ENCODE peak calls at places on chromosomes 11 and 22, in nine cellular contexts. O, R, A, B, U, W, Q, P and G are unnamed samples.
A peak's percentile ranks its signal among the peaks of the same experiment; 100 is the strongest.

GRCh38 chr11:7759010-7759409 is 37.7 kb downstream of the OR5P2 start:
- ATAC-seq in O (no peak), R (peak; percentile 50), A (no peak), B (no peak), U (no peak), W (no peak), Q (no peak), P (no peak), G (no peak)

GRCh38 chr11:60936467-60937143 is 12.3 kb downstream of the TMEM132A start:
- ATAC-seq in O (no peak), R (no peak), A (no peak), B (no peak), U (no peak), W (no peak), Q (no peak), P (no peak), G (no peak)

GRCh38 chr11:110156503-110156902 is 63.3 kb downstream of the ZC3H12C start:
- ATAC-seq in O (no peak), R (no peak), A (no peak), B (no peak), U (no peak), W (no peak), Q (no peak), P (no peak), G (no peak)

GRCh38 chr22:48698618-48699017 is 1129.1 kb downstream of the BRD1 start:
- ATAC-seq in O (no peak), R (no peak), A (no peak), B (no peak), U (no peak), W (no peak), Q (no peak), P (no peak), G (no peak)

GRCh38 chr22:46602025-46602424 is 18.2 kb upstream of the GRAMD4 start:
- ATAC-seq in O (peak; percentile 21), R (no peak), A (no peak), B (no peak), U (peak; percentile 30), W (peak; percentile 69), Q (no peak), P (no peak), G (peak; percentile 28)

GRCh38 chr11:12800032-12800671 is 125.9 kb downstream of the TEAD1 start:
- ATAC-seq in O (peak; percentile 80), R (no peak), A (peak; percentile 70), B (peak; percentile 72), U (peak; percentile 72), W (peak; percentile 51), Q (peak; percentile 69), P (peak; percentile 69), G (no peak)

GRCh38 chr11:116199182-116199581 is 573.6 kb downstream of the BUD13 start:
- ATAC-seq in O (no peak), R (peak; percentile 22), A (no peak), B (no peak), U (no peak), W (no peak), Q (peak; percentile 30), P (peak; percentile 33), G (no peak)

GRCh38 chr11:73172992-73173656 is 31.0 kb upstream of the FCHSD2 start:
- ATAC-seq in O (no peak), R (no peak), A (no peak), B (no peak), U (no peak), W (no peak), Q (no peak), P (peak; percentile 54), G (no peak)

GRCh38 chr22:46280999-46281623 is 13.3 kb downstream of the TTC38 start:
- ATAC-seq in O (peak; percentile 73), R (peak; percentile 84), A (no peak), B (no peak), U (peak; percentile 57), W (peak; percentile 22), Q (no peak), P (no peak), G (no peak)

GRCh38 chr22:35342390-35342789 is 38.5 kb upstream of the HMOX1 start:
- ATAC-seq in O (no peak), R (no peak), A (no peak), B (no peak), U (no peak), W (no peak), Q (no peak), P (no peak), G (no peak)

GRCh38 chr11:126939552-126939951 is 61.0 kb downstream of the KIRREL3 start:
- ATAC-seq in O (no peak), R (no peak), A (no peak), B (no peak), U (no peak), W (no peak), Q (no peak), P (no peak), G (no peak)

GRCh38 chr11:2651826-2652237 is 48.0 kb downstream of the KCNQ1OT1 start:
- ATAC-seq in O (no peak), R (no peak), A (no peak), B (no peak), U (no peak), W (peak; percentile 41), Q (no peak), P (peak; percentile 4), G (no peak)

GRCh38 chr11:35265755-35266454 is 126.9 kb downstream of the CD44 start:
- ATAC-seq in O (no peak), R (no peak), A (peak; percentile 90), B (no peak), U (no peak), W (no peak), Q (no peak), P (no peak), G (no peak)

GRCh38 chr22:35313311-35314121 is 13.8 kb downstream of the TOM1 start:
- ATAC-seq in O (peak; percentile 58), R (peak; percentile 9), A (peak; percentile 77), B (peak; percentile 65), U (peak; percentile 62), W (peak; percentile 56), Q (no peak), P (peak; percentile 13), G (peak; percentile 64)

GRCh38 chr22:38485783-38486182 is 17.9 kb downstream of the KDELR3 start:
- ATAC-seq in O (peak; percentile 49), R (no peak), A (no peak), B (no peak), U (peak; percentile 60), W (peak; percentile 42), Q (peak; percentile 31), P (peak; percentile 49), G (peak; percentile 42)

GRCh38 chr22:44659140-44659539 is 42.9 kb upstream of the PRR5 start:
- ATAC-seq in O (peak; percentile 77), R (no peak), A (peak; percentile 33), B (peak; percentile 44), U (peak; percentile 23), W (peak; percentile 25), Q (no peak), P (peak; percentile 43), G (peak; percentile 50)

GRCh38 chr11:130765951-130766649 is 150.2 kb downstream of the SNX19 start:
- ATAC-seq in O (no peak), R (peak; percentile 94), A (no peak), B (no peak), U (no peak), W (no peak), Q (no peak), P (no peak), G (no peak)

GRCh38 chr11:118396097-118396501 is 5.3 kb upstream of the ATP5MG start:
- ATAC-seq in O (no peak), R (no peak), A (no peak), B (no peak), U (no peak), W (no peak), Q (no peak), P (no peak), G (no peak)

GRCh38 chr11:65869643-65870306 is 2.8 kb downstream of the EFEMP2 start:
- ATAC-seq in O (no peak), R (no peak), A (no peak), B (no peak), U (no peak), W (no peak), Q (no peak), P (no peak), G (no peak)
- TF ChIP-seq POLR2A in O (no peak), R (peak; percentile 54), A (no peak), B (peak; percentile 10), U (no peak), W (no peak), Q (no peak), P (peak; percentile 37), G (no peak)

GRCh38 chr11:65013692-65014145 is 241 bp upstream of the ARL2 start:
- ATAC-seq in O (peak; percentile 95), R (peak; percentile 89), A (peak; percentile 87), B (peak; percentile 93), U (peak; percentile 88), W (peak; percentile 95), Q (peak; percentile 84), P (peak; percentile 88), G (peak; percentile 93)
- TF ChIP-seq POLR2A in O (peak; percentile 43), R (peak; percentile 72), A (peak; percentile 81), B (peak; percentile 70), U (peak; percentile 52), W (peak; percentile 67), Q (no peak), P (no peak), G (peak; percentile 66)

DNA sequence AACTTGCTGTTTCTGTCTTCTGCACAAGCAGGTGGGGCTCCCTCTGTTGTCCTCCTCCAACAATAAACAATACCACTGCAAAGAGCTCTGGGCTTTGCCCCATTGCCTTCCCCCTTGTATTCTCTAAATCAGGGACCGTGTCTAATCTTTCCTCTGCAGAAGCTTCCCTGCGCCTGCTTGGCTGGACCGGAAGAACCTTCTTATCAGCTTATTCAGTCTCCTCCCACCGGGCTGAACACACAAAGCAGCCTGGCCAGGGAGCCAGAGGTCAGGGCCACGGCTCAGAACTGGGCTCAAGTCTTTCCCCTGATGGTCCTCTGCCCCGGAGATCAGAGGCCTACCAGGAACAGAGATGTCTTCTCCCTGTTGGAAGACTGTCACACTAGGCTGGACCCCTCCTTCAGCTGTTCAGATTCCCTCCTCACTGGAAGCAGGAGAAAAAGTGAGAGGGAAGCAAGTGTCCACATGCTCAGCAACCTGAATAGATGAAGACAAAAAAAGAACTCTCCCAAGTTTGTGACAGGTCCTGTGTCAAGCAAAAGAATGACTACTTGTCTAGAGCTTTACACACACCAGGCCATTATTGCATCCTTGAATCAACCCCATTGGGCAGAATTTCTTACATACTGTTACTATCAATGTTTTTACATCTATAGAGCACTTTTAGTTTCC is 63.7 kb downstream of the RAB30 start:
- ATAC-seq in O (peak; percentile 22), R (peak; percentile 73), A (peak; percentile 80), B (peak; percentile 60), U (peak; percentile 96), W (peak; percentile 65), Q (no peak), P (peak; percentile 96), G (no peak)
- TF ChIP-seq POLR2A in O (no peak), R (no peak), A (no peak), B (no peak), U (no peak), W (no peak), Q (no peak), P (no peak), G (no peak)

GRCh38 chr11:62835336-62835735 is 2.7 kb upstream of the TEX54 start:
- ATAC-seq in O (no peak), R (no peak), A (no peak), B (no peak), U (no peak), W (no peak), Q (no peak), P (no peak), G (no peak)

GRCh38 chr11:62832346-62833234 is at the start of gene TEX54:
- ATAC-seq in O (peak; percentile 42), R (peak; percentile 18), A (peak; percentile 21), B (peak; percentile 18), U (peak; percentile 23), W (peak; percentile 24), Q (peak; percentile 7), P (peak; percentile 20), G (peak; percentile 10)

GRCh38 chr11:62830904-62831519 is 839 bp downstream of the STX5 start:
- ATAC-seq in O (no peak), R (peak; percentile 19), A (no peak), B (peak; percentile 1), U (no peak), W (peak; percentile 0), Q (peak; percentile 5), P (peak; percentile 49), G (peak; percentile 1)

GRCh38 chr11:62831520-62832345 is at the start of gene STX5:
- ATAC-seq in O (peak; percentile 95), R (peak; percentile 93), A (peak; percentile 97), B (peak; percentile 95), U (peak; percentile 96), W (peak; percentile 98), Q (peak; percentile 89), P (peak; percentile 90), G (peak; percentile 96)
- TF ChIP-seq POLR2A in O (peak; percentile 89), R (peak; percentile 88), A (peak; percentile 97), B (peak; percentile 96), U (peak; percentile 80), W (peak; percentile 95), Q (peak; percentile 59), P (peak; percentile 79), G (peak; percentile 73)